ENCODE peak calls at places on chromosome 1, in six cellular contexts. I is AG04449, F is esophagus muscularis mucosa, L is uterus, S is thoracic aorta, G is small intestine. X is an unnamed sample.

GRCh38 chr1:9136925-9137324 is 8.0 kb upstream of the GPR157 start:
- DNase-seq in I (no peak), F (no peak), L (no peak), G (no peak), S (no peak), X (peak; percentile 42)

GRCh38 chr1:69121708-69122107 is 446.0 kb upstream of the LRRC7 start:
- DNase-seq in F (no peak), I (no peak), L (no peak), G (no peak), S (no peak), X (no peak)

GRCh38 chr1:180232521-180233043 is 2.5 kb downstream of the LHX4 start:
- DNase-seq in G (no peak), I (no peak), L (no peak), F (no peak), S (no peak), X (no peak)

GRCh38 chr1:224067621-224068457 is 46.1 kb upstream of the FBXO28 start:
- DNase-seq in L (no peak), S (no peak), F (no peak), I (no peak), G (no peak), X (no peak)

GRCh38 chr1:230858918-230859819 is 9.2 kb downstream of the C1orf198 start:
- DNase-seq in G (no peak), F (no peak), S (no peak), L (no peak), I (no peak), X (peak; percentile 70)

GRCh38 chr1:108551157-108551862 is 8.6 kb upstream of the EEIG2 start:
- DNase-seq in G (no peak), L (no peak), S (no peak), I (no peak), F (no peak), X (no peak)

GRCh38 chr1:164644774-164645634 is 86.0 kb downstream of the PBX1 start:
- DNase-seq in I (no peak), F (no peak), G (no peak), L (peak; percentile 68), S (no peak), X (no peak)

GRCh38 chr1:236345728-236346127 is 48.4 kb upstream of the EDARADD start:
- DNase-seq in S (no peak), G (no peak), I (no peak), L (no peak), F (peak; percentile 19), X (no peak)

GRCh38 chr1:218299416-218299815 is 14.3 kb downstream of the RRP15 start:
- DNase-seq in G (no peak), I (peak; percentile 23), L (no peak), F (no peak), S (no peak), X (no peak)

GRCh38 chr1:66690666-66691381 is 61.4 kb upstream of the DYNLT5 start:
- DNase-seq in S (no peak), I (no peak), G (no peak), L (no peak), F (no peak), X (no peak)

GRCh38 chr1:112515311-112516009 is 6.7 kb downstream of the WNT2B start:
- DNase-seq in F (no peak), L (no peak), S (no peak), G (no peak), I (no peak), X (no peak)

GRCh38 chr1:7810395-7810794 is 26.3 kb downstream of the PER3 start:
- DNase-seq in G (no peak), I (peak; percentile 37), F (no peak), S (no peak), L (no peak), X (no peak)

GRCh38 chr1:26831546-26832248 is 5.2 kb downstream of the ZDHHC18 start:
- DNase-seq in F (no peak), S (no peak), G (no peak), L (no peak), I (no peak), X (no peak)

GRCh38 chr1:225476538-225476988 is 48.7 kb upstream of the LBR start:
- DNase-seq in S (no peak), L (no peak), F (no peak), G (no peak), I (no peak), X (no peak)

GRCh38 chr1:19577001-19577400 is 67.1 kb upstream of the NBL1 start:
- DNase-seq in F (no peak), I (no peak), S (no peak), G (no peak), L (no peak), X (no peak)

GRCh38 chr1:201229771-201230635 is 39.4 kb downstream of the IGFN1 start:
- DNase-seq in S (no peak), F (peak; percentile 80), L (no peak), I (peak; percentile 2), G (no peak), X (no peak)

GRCh38 chr1:47661065-47661464 is 223.2 kb downstream of the FOXD2 start:
- DNase-seq in S (no peak), G (no peak), F (no peak), L (no peak), I (no peak), X (no peak)

GRCh38 chr1:218401896-218402770 is 57.0 kb downstream of the TGFB2 start:
- DNase-seq in F (no peak), S (no peak), G (no peak), L (no peak), I (no peak), X (no peak)

GRCh38 chr1:15262711-15263110 is 15.7 kb downstream of the FHAD1 start:
- DNase-seq in S (no peak), I (no peak), L (no peak), G (no peak), F (peak; percentile 53), X (no peak)

GRCh38 chr1:21706151-21706835 is 37.1 kb upstream of the RAP1GAP start:
- DNase-seq in F (no peak), G (no peak), I (no peak), L (no peak), S (no peak), X (no peak)

GRCh38 chr1:107076846-107077245 is 20.4 kb downstream of the PRMT6 start:
- DNase-seq in I (peak; percentile 50), F (no peak), L (no peak), S (no peak), G (no peak), X (no peak)

GRCh38 chr1:29465755-29466154 is 229.4 kb downstream of the PTPRU start:
- DNase-seq in L (no peak), F (no peak), G (no peak), S (no peak), I (no peak), X (no peak)

GRCh38 chr1:204062106-204062505 is 10.8 kb upstream of the SOX13 start:
- DNase-seq in S (no peak), G (no peak), L (no peak), F (no peak), I (no peak), X (no peak)

GRCh38 chr1:204065174-204065985 is 7.5 kb upstream of the SOX13 start:
- DNase-seq in L (peak; percentile 62), F (no peak), S (no peak), G (peak; percentile 55), I (no peak), X (no peak)

GRCh38 chr1:204067935-204068334 is 5.0 kb upstream of the SOX13 start:
- DNase-seq in F (no peak), L (no peak), S (no peak), G (no peak), I (no peak), X (no peak)

GRCh38 chr1:204069887-204070286 is 3.0 kb upstream of the SOX13 start:
- DNase-seq in G (no peak), F (no peak), L (no peak), I (no peak), S (no peak), X (no peak)

DNA sequence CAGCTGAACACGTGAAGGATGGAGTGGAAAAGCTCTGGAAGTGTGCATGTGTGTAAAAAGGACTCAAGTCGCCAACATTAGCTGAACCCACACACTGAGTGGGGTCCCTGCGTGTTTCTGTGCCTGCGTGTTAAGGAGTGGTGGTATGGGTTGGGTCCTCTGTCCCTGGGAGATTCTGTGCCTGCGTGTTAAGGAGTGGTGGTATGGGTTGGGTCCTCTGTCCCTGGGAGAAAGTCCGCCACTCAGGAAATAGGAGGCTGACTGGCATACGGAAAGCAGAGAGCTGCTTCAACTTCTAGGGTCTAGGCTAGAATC is 7.0 kb upstream of the SOX13 start:
- DNase-seq in G (no peak), L (no peak), F (no peak), I (no peak), S (no peak), X (no peak)
- H3K4me3 ChIP-seq in G (no peak overlapping the region), L (no peak overlapping the region), F (no peak overlapping the region), I (no peak overlapping the region), S (no peak overlapping the region), X (no peak overlapping the region)

GRCh38 chr1:33165209-33165608 is 16.6 kb downstream of the TRIM62 start:
- DNase-seq in G (no peak), L (no peak), F (no peak), S (no peak), I (no peak), X (no peak)
- H3K4me3 ChIP-seq in G (no peak overlapping the region), L (no peak overlapping the region), F (no peak overlapping the region), S (no peak overlapping the region), I (no peak overlapping the region), X (no peak overlapping the region)

DNA sequence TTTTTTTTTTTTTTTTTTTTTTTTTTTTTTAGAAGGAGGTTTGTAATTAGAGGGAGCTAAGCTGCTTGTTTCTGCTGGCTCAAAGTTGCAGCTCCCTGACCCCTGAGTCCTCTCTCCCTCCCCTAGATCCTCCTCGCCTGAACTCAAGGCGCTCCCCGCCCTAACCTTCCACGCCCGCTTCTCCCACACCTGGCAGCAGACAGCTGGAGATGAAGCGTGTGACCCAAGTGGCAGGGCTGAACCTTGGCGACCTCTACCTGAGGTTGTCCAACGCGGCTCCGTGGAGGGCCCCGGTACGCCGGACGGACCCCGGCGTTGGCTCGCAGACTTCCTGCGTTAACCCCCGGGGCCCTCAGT is 795 bp downstream of the NGF start:
- DNase-seq in I (no peak), F (no peak), G (peak; percentile 3), L (peak; percentile 53), S (no peak), X (peak; percentile 60)
- H3K4me3 ChIP-seq in I (peak overlapping the region; percentile 99), F (peak overlapping the region; percentile 64), G (no peak overlapping the region), L (peak overlapping the region; percentile 74), S (peak overlapping the region; percentile 88), X (peak overlapping the region; percentile 25)

GRCh38 chr1:155080250-155081228 is 1.9 kb downstream of the EFNA3 start:
- DNase-seq in I (no peak), G (peak; percentile 27), F (no peak), L (no peak), S (no peak), X (peak; percentile 78)

GRCh38 chr1:155079487-155080249 is 1.0 kb downstream of the EFNA3 start:
- DNase-seq in L (no peak), S (no peak), F (no peak), G (no peak), I (no peak), X (peak; percentile 78)

GRCh38 chr1:155078496-155079209 is at the start of gene EFNA3:
- DNase-seq in F (no peak), S (no peak), I (no peak), G (peak; percentile 60), L (peak; percentile 69), X (peak; percentile 91)

GRCh38 chr1:155077758-155078495 is 710 bp upstream of the EFNA3 start:
- DNase-seq in L (no peak), I (no peak), G (peak; percentile 40), F (no peak), S (no peak), X (peak; percentile 26)

DNA sequence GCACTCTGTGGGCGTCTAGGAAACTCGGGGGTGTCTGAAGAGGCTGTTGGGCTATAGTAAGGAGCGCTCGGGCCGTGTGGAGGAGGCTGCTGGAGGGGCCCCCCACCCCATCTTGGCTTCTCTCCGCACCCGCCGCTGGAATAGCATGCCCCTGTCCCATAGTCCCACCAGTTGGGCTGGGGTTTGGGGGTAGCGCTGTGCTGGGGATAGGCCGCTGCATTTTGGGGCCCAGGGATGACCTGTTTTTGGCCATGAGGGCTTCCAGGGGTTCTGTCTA is 511 bp downstream of the EFNA3 start:
- DNase-seq in S (no peak), G (no peak), L (no peak), I (no peak), F (no peak), X (no peak)
- H3K4me3 ChIP-seq in S (peak overlapping the region; percentile 72), G (peak overlapping the region; percentile 16), L (peak overlapping the region; percentile 27), I (peak overlapping the region; percentile 51), F (peak overlapping the region; percentile 60), X (no peak overlapping the region)